ENCODE peak calls at places on chromosomes 3 and 15, in seven cellular contexts. F, Q, B, G, O, W and J are unnamed samples.
A peak's percentile ranks its signal among the peaks of the same experiment; 100 is the strongest.

GRCh38 chr3:133595341-133595740 is 21.9 kb downstream of the CDV3 start:
- DNase-seq in F (no peak), Q (no peak), B (no peak), G (no peak), O (no peak), W (no peak), J (no peak)

GRCh38 chr3:47016934-47017435 is 37.5 kb downstream of the NBEAL2 start:
- DNase-seq in F (no peak), Q (no peak), B (peak; percentile 94), G (no peak), O (no peak), W (no peak), J (no peak)

GRCh38 chr3:33030246-33030645 is 66.7 kb downstream of the GLB1 start:
- DNase-seq in F (no peak), Q (no peak), B (no peak), G (no peak), O (no peak), W (no peak), J (no peak)

GRCh38 chr3:148991219-148992026 is at the start of gene GYG1:
- DNase-seq in F (peak; percentile 68), Q (peak; percentile 85), B (peak; percentile 90), G (peak; percentile 82), O (peak; percentile 93), W (peak; percentile 47), J (peak; percentile 89)

GRCh38 chr3:100096866-100097265 is 17.4 kb downstream of the FILIP1L start:
- DNase-seq in F (no peak), Q (no peak), B (no peak), G (no peak), O (no peak), W (no peak), J (no peak)

GRCh38 chr15:59029554-59029953 is 42.1 kb downstream of the RNF111 start:
- DNase-seq in F (no peak), Q (no peak), B (no peak), G (no peak), O (no peak), W (no peak), J (no peak)

GRCh38 chr3:49656541-49657112 is 17.5 kb upstream of the APEH start:
- DNase-seq in F (no peak), Q (no peak), B (peak; percentile 21), G (no peak), O (no peak), W (no peak), J (no peak)

GRCh38 chr3:33115024-33115768 is 1.4 kb downstream of the CRTAP start:
- DNase-seq in F (no peak), Q (peak; percentile 70), B (peak; percentile 65), G (peak; percentile 26), O (peak; percentile 96), W (peak; percentile 53), J (peak; percentile 60)

GRCh38 chr15:90584841-90585240 is 55.1 kb downstream of the CRTC3 start:
- DNase-seq in F (no peak), Q (no peak), B (no peak), G (no peak), O (no peak), W (no peak), J (no peak)

GRCh38 chr15:40040293-40040635 is 1.3 kb upstream of the SRP14 start:
- DNase-seq in F (no peak), Q (no peak), B (no peak), G (no peak), O (peak; percentile 40), W (no peak), J (no peak)
- H3K4me3 ChIP-seq in F (peak overlapping the region; percentile 62), Q (no peak overlapping the region), B (peak overlapping the region; percentile 87), G (peak overlapping the region; percentile 99), O (no peak overlapping the region), W (no peak overlapping the region), J (no peak overlapping the region)

DNA sequence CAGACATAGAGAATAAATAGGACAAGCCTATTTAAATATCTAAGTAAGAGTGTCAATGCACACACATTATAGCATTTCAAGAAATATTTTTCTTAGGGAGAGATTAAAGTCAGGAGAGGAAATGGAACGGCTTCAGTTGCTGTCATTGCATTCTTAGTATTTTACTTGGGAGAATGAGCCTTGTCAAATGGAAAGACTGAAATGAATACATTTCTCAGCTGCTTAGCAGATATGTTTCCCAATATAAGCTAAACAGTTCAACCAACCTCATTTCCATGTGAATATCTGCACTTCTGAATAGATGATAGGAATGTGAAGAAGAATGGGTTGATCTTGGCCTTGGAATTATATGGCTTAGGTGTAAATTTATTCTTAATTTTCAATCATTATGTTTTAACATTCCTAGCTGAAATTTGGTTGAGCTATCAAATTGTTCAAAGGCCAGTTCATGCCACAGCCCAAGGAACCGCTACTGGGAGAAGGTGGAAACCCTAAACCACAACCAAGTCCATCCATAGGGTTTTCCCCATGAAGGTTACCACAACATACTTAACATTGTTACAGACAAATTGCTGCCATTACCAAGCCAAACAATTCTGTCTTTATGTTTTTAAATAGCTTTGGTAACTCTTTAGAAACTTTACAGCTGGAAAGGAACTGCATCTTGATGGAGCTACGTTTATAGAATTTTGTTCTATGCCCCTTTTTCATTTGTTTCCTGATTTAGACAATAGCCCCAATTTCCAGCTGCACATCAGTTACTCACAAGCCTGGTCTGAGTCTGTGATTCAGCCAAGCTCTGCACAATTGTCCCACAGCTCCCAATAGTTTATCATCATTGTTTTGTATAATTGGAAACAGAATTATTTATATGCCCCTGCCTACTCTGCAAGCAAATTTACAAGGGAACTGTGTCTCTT is 459.6 kb downstream of the MECOM start:
- DNase-seq in F (no peak), Q (no peak), B (no peak), G (no peak), O (no peak), W (no peak), J (no peak)
- TF ChIP-seq EP300 in F (no peak), Q (no peak), B (no peak), G (no peak), O (no peak), W (no peak), J (no peak)

DNA sequence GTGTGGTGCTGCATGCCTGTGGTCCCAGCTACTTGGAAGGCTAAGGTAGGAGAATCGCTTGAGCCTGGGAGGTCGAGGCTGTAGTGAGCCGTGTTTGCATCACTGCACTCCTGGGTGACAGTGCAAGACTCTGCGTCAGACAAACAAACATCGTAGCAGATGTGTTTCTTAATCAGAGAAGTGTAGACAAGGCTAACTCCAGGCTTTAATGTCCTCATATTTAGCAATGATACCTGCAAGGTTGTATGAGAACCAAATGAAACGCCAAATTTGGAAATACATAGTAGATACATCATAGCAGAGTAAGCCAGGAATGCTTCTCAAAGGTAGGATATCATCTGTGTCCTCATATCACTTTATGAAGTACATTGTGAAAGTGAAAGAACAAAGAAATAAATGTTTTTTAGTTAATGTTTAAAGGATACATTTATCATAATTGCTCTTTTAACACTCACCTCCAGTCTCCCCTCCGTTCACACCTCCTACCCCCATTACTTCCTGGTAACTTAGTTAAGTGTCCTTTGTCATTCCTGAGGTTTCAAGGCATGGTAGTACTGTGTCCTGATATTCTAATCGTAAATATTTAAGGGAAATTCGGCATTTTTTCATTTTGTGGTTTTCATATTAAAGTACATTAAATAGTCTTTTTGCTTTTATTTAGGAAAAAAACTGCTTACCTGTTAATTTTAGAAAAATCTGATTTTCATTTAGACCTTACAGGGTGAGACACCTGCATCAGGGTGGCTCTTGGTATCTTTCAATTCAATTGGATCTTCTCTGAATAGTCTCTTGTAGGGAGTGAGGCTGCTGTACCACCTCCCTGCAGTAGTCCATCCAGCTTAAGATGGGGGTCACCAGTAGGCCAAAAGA is 96.1 kb downstream of the OPA1 start:
- DNase-seq in F (no peak), Q (no peak), B (no peak), G (no peak), O (no peak), W (no peak), J (no peak)
- H3K4me3 ChIP-seq in F (no peak overlapping the region), Q (no peak overlapping the region), B (no peak overlapping the region), G (no peak overlapping the region), O (no peak overlapping the region), W (no peak overlapping the region), J (no peak overlapping the region)

DNA sequence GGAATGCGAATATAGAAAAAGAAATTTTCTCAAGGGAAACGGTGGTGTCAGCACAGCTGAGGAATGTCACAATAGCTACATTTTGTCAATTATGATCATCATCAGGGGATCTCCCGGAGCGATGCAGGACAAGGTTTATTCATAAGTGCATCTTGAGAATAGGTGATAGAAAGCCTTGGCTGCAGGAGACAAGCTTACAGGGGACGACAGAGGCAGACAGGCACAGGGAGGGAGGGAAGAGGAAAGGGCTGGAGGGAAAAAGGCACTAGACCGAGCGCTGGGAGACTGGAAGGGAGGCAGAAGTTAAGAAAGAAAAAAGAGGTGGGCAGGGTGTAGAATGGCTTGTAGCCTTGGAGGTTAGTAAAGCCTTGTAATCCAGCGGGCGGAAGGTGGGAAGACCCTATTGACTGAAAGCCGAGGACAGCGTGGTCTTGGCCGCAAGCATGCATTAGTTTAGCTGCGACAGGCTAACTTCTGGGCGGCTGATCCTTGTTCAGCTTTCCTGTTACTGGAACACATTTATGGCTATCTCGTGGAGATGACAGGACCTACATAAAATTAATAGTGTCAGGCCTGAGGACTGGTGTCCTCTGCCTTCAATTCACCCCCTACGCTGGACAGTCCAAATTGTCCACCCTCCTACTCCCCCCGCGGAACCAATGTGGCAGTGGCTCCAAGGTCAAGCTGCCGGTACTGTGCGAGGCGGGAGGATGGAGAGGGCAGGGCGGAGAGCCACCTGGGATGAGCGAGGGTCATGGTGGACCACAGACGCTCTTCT is 1.5 kb upstream of the NECTIN3 start:
- DNase-seq in F (no peak), Q (peak; percentile 22), B (no peak), G (no peak), O (no peak), W (no peak), J (peak; percentile 58)
- TF ChIP-seq EP300 in F (no peak), Q (no peak), B (no peak), G (no peak), O (no peak), W (no peak), J (no peak)